ENCODE peak calls at places on chromosomes 5 and 9, in ten cellular contexts. Y is CD8-positive, alpha-beta memory T cell; T is heart right ventricle; P is heart left ventricle; V is uterus; I is CD8-positive, alpha-beta T cell; M is lower lobe of right lung; K is SK-N-SH; R is stomach; C is OCI-LY7. F is an unnamed sample. For H3K4me1, the result is how much of the 10 kb centered on the place peaks cover.

GRCh38 chr9:38009990-38010389 is 59.0 kb downstream of the SHB start:
- DNase-seq in Y (no peak), T (no peak), P (no peak), V (no peak), I (no peak), M (no peak), K (no peak), R (no peak), C (no peak), F (no peak)

GRCh38 chr9:10806873-10807272 is 194.1 kb upstream of the PTPRD start:
- DNase-seq in Y (no peak), T (no peak), P (no peak), V (no peak), I (no peak), M (no peak), K (no peak), R (no peak), C (no peak), F (no peak)

GRCh38 chr9:127877566-127877998 is at the start of gene AK1:
- DNase-seq in Y (no peak), T (peak), P (peak), V (peak), I (no peak), M (peak), K (peak), R (peak), C (no peak), F (peak)

GRCh38 chr5:90866333-90866732 is 307.7 kb downstream of the ADGRV1 start:
- DNase-seq in Y (no peak), T (no peak), P (no peak), V (no peak), I (no peak), M (no peak), K (peak), R (no peak), C (peak), F (no peak)

GRCh38 chr9:19173598-19174125 is 46.4 kb upstream of the PLIN2 start:
- DNase-seq in Y (no peak), T (no peak), P (no peak), V (no peak), I (no peak), M (no peak), K (no peak), R (no peak), C (no peak), F (no peak)

GRCh38 chr9:114853071-114853865 is 47.4 kb upstream of the TNFSF15 start:
- DNase-seq in Y (no peak), T (no peak), P (no peak), V (no peak), I (no peak), M (no peak), K (no peak), R (no peak), C (no peak), F (no peak)

GRCh38 chr5:1542755-1543154 is 19.0 kb upstream of the LPCAT1 start:
- DNase-seq in Y (no peak), T (no peak), P (no peak), V (peak), I (no peak), M (peak), K (no peak), R (peak), C (no peak), F (peak)

GRCh38 chr5:62538017-62538942 is 40.3 kb upstream of the LRRC70 start:
- DNase-seq in Y (no peak), T (no peak), P (no peak), V (no peak), I (no peak), M (no peak), K (no peak), R (no peak), C (no peak), F (no peak)

DNA sequence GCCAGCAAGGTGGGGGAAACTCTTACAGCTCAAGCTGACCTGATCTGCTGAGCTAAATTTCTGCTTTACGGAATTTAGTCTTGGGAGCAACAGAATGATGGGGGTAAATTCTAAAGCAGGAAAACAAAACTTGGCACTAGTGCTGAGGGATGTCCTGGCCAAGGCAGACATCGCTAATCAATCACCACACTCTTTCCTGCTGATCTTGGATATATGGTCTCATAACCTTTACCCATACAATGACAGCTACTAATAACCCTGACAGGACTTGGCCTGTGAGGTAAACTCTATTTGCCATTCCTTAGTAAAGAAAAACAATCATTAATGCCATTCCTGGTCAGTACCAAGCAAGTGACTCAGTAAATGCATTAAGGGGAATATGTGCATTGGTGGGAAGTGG is 51.5 kb downstream of the PPARGC1B start:
- DNase-seq in Y (no peak), T (no peak), P (no peak), V (no peak), I (no peak), M (no peak), K (no peak), R (no peak), C (no peak), F (no peak)
- H3K4me1 ChIP-seq in Y (under half), T (half or more), P (half or more), V (under half), I (under half), M (under half), K (under half), R (half or more), C (half or more), F (half or more)

GRCh38 chr5:148829248-148829594 is 2.8 kb downstream of the ADRB2 start:
- DNase-seq in Y (no peak), T (no peak), P (no peak), V (no peak), I (no peak), M (no peak), K (no peak), R (no peak), C (peak), F (no peak)
- H3K4me3 ChIP-seq in Y (peak), T (peak), P (peak), V (no peak), I (peak), M (peak), K (no peak), R (peak), C (peak), F (peak)

DNA sequence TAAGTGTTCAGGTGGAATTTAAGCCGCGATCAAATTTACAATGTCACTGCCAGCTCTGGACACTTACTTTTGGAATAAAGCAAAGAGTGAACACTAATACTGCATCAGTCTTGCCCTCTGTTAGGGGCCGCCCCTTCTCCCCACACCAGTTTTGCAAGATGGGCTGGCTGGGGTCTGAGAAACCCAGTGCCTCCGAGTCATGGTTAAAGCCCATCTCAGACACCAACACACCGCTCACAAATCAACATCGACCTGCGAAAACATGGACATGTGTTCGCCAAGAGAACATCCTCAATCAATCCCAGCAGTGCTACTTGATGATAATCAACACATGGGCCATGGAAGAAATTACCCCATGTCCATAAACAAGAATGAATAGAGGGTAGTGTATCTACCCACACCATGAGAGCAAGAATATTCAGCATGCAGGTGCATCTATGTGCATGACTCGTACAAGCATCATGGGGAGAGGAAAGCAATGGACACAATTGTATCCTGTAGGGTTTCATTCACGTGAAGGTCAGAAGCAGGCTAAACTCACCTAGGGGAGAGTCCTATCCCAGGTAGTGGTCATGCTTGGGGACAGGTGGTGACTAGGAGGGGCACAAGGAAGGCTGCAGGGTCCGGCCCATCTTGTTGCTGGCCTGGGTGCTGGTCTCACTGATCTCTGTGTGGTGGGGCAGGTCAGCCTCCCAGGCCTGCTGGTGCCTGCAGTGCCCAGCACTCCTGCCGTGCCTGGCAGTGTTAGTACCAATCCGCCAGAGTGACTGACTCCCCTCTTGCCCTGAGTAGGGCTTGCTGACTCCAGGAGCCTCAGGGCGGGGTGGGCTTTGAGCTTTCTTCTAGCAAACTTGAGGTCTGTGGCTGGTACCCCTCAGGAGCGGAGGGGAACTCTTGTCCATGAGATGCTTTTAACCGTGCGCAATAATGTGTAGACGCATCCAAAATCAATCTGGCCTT is 5.1 kb downstream of the S1PR3 start:
- DNase-seq in Y (no peak), T (no peak), P (no peak), V (peak), I (peak), M (no peak), K (no peak), R (no peak), C (no peak), F (no peak)
- H3K4me1 ChIP-seq in Y (under half), T (half or more), P (under half), V (under half), I (under half), M (under half), K (under half), R (half or more), C (under half), F (under half)

DNA sequence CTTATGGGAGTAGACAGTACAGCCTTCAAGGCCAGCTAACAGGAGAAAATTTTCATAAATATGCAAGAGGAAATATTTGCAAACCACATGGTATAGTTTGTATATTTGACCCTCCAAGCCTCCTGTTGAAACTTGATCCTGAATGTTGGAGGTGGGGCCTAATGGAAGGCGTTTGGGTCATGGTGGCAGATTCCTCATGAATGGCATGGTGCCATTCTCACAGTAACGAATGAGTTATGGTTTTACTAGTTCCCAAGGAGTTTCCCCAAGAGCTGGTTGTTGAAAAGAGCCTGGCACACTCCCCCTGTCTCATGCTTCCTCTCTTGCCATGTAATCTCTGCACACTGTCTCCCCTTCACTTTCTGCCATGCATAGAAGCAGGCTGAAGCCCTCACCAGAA is 3.3 kb upstream of the PAIP1 start:
- DNase-seq in Y (no peak), T (no peak), P (no peak), V (no peak), I (no peak), M (no peak), K (no peak), R (no peak), C (no peak), F (no peak)
- H3K4me3 ChIP-seq in Y (no peak), T (no peak), P (no peak), V (no peak), I (no peak), M (no peak), K (no peak), R (no peak), C (no peak), F (no peak)

GRCh38 chr9:129485140-129485758 is 135.7 kb downstream of the C9orf50 start:
- DNase-seq in Y (no peak), T (no peak), P (no peak), V (no peak), I (no peak), M (no peak), K (no peak), R (no peak), C (no peak), F (no peak)

GRCh38 chr9:129487307-129487657 is 133.6 kb downstream of the C9orf50 start:
- DNase-seq in Y (no peak), T (no peak), P (no peak), V (no peak), I (no peak), M (no peak), K (no peak), R (no peak), C (no peak), F (no peak)

GRCh38 chr9:129489838-129490582 is 130.9 kb downstream of the C9orf50 start:
- DNase-seq in Y (peak), T (peak), P (peak), V (peak), I (peak), M (no peak), K (no peak), R (no peak), C (no peak), F (no peak)

GRCh38 chr9:129486496-129487306 is 134.2 kb downstream of the C9orf50 start:
- DNase-seq in Y (no peak), T (peak), P (peak), V (peak), I (no peak), M (no peak), K (peak), R (peak), C (no peak), F (peak)

GRCh38 chr9:129487658-129488483 is 133.0 kb downstream of the C9orf50 start:
- DNase-seq in Y (peak), T (peak), P (peak), V (peak), I (peak), M (peak), K (no peak), R (peak), C (no peak), F (peak)
- H3K4me1 ChIP-seq in Y (half or more), T (half or more), P (half or more), V (under half), I (half or more), M (half or more), K (half or more), R (half or more), C (under half), F (under half)

DNA sequence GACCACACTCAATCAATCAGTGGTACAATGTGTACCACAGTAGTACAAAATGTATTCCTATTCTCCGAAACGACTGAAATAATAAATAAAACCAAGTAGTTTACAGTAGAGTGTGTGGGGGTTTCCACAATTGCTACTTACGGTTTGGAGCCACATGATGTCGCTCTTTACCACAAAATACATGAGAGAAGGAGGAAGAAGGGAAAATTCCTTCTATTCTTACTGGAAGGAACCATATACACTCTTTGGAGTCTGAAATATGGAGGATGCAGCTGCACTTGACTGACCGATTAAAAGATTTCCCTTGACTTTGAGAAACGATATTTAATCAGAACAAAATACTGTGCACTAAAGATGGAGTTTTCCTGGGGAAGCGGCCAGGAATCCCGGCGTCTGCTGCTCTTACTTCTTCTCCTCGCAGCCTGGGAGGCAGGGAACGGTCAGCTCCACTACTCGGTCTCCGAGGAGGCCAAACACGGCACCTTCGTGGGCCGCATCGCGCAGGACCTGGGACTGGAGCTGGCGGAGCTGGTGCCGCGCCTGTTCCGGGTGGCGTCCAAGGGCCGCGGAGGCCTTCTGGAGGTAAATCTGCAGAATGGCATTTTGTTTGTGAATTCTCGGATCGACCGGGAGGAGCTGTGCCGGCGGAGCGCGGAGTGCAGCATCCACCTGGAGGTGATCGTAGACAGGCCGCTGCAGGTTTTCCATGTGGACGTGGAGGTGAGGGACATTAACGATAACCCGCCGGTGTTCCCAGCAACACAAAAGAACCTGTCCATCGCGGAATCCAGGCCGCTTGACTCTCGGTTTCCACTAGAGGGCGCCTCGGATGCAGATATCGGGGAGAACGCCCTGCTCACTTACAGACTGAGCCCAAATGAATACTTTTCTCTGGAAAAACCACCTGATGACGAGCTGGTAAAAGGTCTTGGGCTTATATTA is at the start of gene PCDHA4:
- DNase-seq in Y (no peak), T (no peak), P (no peak), V (peak), I (no peak), M (no peak), K (peak), R (no peak), C (no peak), F (peak)
- H3K4me3 ChIP-seq in Y (no peak), T (peak), P (peak), V (peak), I (no peak), M (peak), K (peak), R (peak), C (no peak), F (peak)

DNA sequence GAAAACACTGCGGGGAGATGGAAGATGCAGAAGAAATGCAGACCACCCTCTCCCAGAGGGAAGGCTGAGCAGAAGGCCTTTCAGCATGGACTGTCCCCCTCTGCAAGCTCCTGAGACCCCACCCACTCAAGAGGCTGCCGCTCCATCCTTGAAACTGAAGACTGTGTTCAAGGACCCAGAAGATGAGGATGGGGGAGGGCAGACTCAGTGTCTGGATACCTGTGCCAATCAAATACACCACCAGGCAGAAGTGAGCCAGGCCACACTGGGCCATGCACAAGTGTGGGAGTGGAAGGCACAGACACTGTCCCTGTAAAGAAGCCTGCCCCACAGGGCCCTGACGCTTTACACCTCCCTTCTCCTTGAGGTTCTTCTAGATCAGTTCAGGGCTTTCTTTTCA is 40.0 kb upstream of the IPPK start:
- DNase-seq in Y (no peak), T (no peak), P (no peak), V (no peak), I (no peak), M (no peak), K (no peak), R (no peak), C (no peak), F (no peak)
- H3K4me1 ChIP-seq in Y (under half), T (under half), P (under half), V (under half), I (under half), M (under half), K (under half), R (under half), C (under half), F (under half)

GRCh38 chr9:131402738-131403492 is 9.0 kb downstream of the PRRC2B start:
- DNase-seq in Y (no peak), T (peak), P (peak), V (peak), I (no peak), M (peak), K (no peak), R (peak), C (peak), F (peak)
- H3K4me3 ChIP-seq in Y (no peak), T (peak), P (peak), V (no peak), I (no peak), M (peak), K (no peak), R (no peak), C (peak), F (peak)

GRCh38 chr9:94912700-94913249 is 186.3 kb downstream of the AOPEP start:
- DNase-seq in Y (no peak), T (peak), P (peak), V (no peak), I (no peak), M (no peak), K (no peak), R (no peak), C (no peak), F (no peak)
- H3K4me1 ChIP-seq in Y (under half), T (under half), P (under half), V (under half), I (under half), M (under half), K (under half), R (half or more), C (under half), F (under half)

GRCh38 chr5:116559239-116559638 is 15.4 kb downstream of the SEMA6A start:
- DNase-seq in Y (no peak), T (no peak), P (no peak), V (no peak), I (no peak), M (no peak), K (no peak), R (no peak), C (no peak), F (no peak)

GRCh38 chr5:116550082-116550481 is 24.5 kb downstream of the SEMA6A start:
- DNase-seq in Y (no peak), T (no peak), P (no peak), V (no peak), I (no peak), M (no peak), K (no peak), R (no peak), C (no peak), F (no peak)

GRCh38 chr5:116557669-116558271 is 16.9 kb downstream of the SEMA6A start:
- DNase-seq in Y (no peak), T (no peak), P (no peak), V (no peak), I (no peak), M (no peak), K (peak), R (no peak), C (peak), F (no peak)

GRCh38 chr5:116554764-116555163 is 19.9 kb downstream of the SEMA6A start:
- DNase-seq in Y (no peak), T (no peak), P (no peak), V (no peak), I (no peak), M (no peak), K (no peak), R (no peak), C (no peak), F (no peak)

DNA sequence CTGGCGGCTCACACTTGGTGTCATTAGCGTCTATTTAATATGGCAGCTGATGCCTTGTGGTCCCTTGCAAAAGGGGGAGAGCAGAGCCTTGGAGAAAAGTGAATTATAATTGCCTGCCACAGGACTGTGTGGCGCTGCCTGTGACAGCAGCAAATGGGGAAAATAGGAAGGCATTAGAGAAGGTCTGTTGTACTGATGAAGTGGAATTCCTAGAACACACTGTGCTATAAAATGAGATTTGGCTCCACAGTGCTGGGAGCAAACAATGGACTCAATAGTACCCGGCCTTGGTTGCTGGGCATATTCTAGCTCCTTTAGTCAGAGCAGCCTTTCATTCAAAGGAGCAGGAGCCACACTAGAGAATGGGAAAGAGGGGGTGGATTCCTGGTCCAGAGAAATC is 21.3 kb downstream of the SEMA6A start:
- DNase-seq in Y (no peak), T (no peak), P (no peak), V (no peak), I (no peak), M (no peak), K (no peak), R (no peak), C (no peak), F (no peak)
- H3K4me3 ChIP-seq in Y (no peak), T (no peak), P (no peak), V (no peak), I (no peak), M (no peak), K (no peak), R (no peak), C (no peak), F (no peak)